ENCODE peak calls at places on chromosomes 1 and 21, in eight cellular contexts. One of them, this sample, is unnamed.

GRCh38 chr1:64231153-64231552 is 27.7 kb downstream of the UBE2U start:
- DNase-seq in transverse colon: no peak
- DNase-seq in colonic mucosa: no peak
- DNase-seq in GM13976: no peak
- DNase-seq in RWPE1: no peak
- DNase-seq in AG09309: no peak
- DNase-seq in NB4: no peak
- DNase-seq in progenitor cell of endocrine pancreas: no peak
- DNase-seq in this sample: no peak

GRCh38 chr1:183472488-183473285 is at the start of gene SMG7:
- DNase-seq in AG09309: no peak
- DNase-seq in GM13976: no peak
- DNase-seq in progenitor cell of endocrine pancreas: no peak
- DNase-seq in RWPE1: peak; percentile 46
- DNase-seq in transverse colon: peak; percentile 59
- DNase-seq in NB4: peak; percentile 64
- DNase-seq in colonic mucosa: peak; percentile 62
- DNase-seq in this sample: peak; percentile 70

GRCh38 chr1:165350861-165351260 is 5.7 kb downstream of the LMX1A start:
- DNase-seq in progenitor cell of endocrine pancreas: no peak
- DNase-seq in RWPE1: no peak
- DNase-seq in GM13976: no peak
- DNase-seq in AG09309: no peak
- DNase-seq in NB4: no peak
- DNase-seq in transverse colon: no peak
- DNase-seq in colonic mucosa: no peak
- DNase-seq in this sample: no peak

GRCh38 chr1:31007462-31007991 is 58.0 kb downstream of the PUM1 start:
- DNase-seq in GM13976: no peak
- DNase-seq in RWPE1: peak; percentile 68
- DNase-seq in progenitor cell of endocrine pancreas: no peak
- DNase-seq in colonic mucosa: no peak
- DNase-seq in AG09309: peak; percentile 84
- DNase-seq in transverse colon: no peak
- DNase-seq in NB4: no peak
- DNase-seq in this sample: no peak

GRCh38 chr1:190179817-190180216 is 297.8 kb downstream of the BRINP3 start:
- DNase-seq in RWPE1: no peak
- DNase-seq in AG09309: no peak
- DNase-seq in transverse colon: no peak
- DNase-seq in colonic mucosa: no peak
- DNase-seq in NB4: no peak
- DNase-seq in GM13976: no peak
- DNase-seq in progenitor cell of endocrine pancreas: no peak
- DNase-seq in this sample: no peak

GRCh38 chr1:111699268-111699667 is 39.9 kb downstream of the INKA2 start:
- DNase-seq in transverse colon: no peak
- DNase-seq in GM13976: no peak
- DNase-seq in AG09309: no peak
- DNase-seq in RWPE1: no peak
- DNase-seq in NB4: no peak
- DNase-seq in progenitor cell of endocrine pancreas: no peak
- DNase-seq in colonic mucosa: no peak
- DNase-seq in this sample: no peak

GRCh38 chr1:207072241-207072640 is 16.4 kb upstream of the C4BPB start:
- DNase-seq in RWPE1: no peak
- DNase-seq in progenitor cell of endocrine pancreas: no peak
- DNase-seq in NB4: no peak
- DNase-seq in AG09309: no peak
- DNase-seq in transverse colon: no peak
- DNase-seq in GM13976: no peak
- DNase-seq in colonic mucosa: no peak
- DNase-seq in this sample: peak; percentile 18

GRCh38 chr1:230070321-230071208 is 3.5 kb downstream of the GALNT2 start:
- DNase-seq in progenitor cell of endocrine pancreas: no peak
- DNase-seq in GM13976: no peak
- DNase-seq in AG09309: no peak
- DNase-seq in RWPE1: no peak
- DNase-seq in colonic mucosa: no peak
- DNase-seq in transverse colon: no peak
- DNase-seq in NB4: no peak
- DNase-seq in this sample: no peak

GRCh38 chr1:228870041-228870713 is 134.9 kb downstream of the RHOU start:
- DNase-seq in AG09309: no peak
- DNase-seq in colonic mucosa: peak; percentile 17
- DNase-seq in GM13976: no peak
- DNase-seq in transverse colon: no peak
- DNase-seq in progenitor cell of endocrine pancreas: no peak
- DNase-seq in RWPE1: no peak
- DNase-seq in NB4: no peak
- DNase-seq in this sample: no peak

GRCh38 chr1:242586355-242586670 is 61.8 kb upstream of the PLD5 start:
- DNase-seq in GM13976: no peak
- DNase-seq in AG09309: no peak
- DNase-seq in progenitor cell of endocrine pancreas: no peak
- DNase-seq in colonic mucosa: no peak
- DNase-seq in NB4: no peak
- DNase-seq in transverse colon: no peak
- DNase-seq in RWPE1: no peak
- DNase-seq in this sample: no peak

GRCh38 chr1:44835738-44836675 is 7.0 kb downstream of the PTCH2 start:
- DNase-seq in colonic mucosa: peak; percentile 91
- DNase-seq in RWPE1: peak; percentile 67
- DNase-seq in AG09309: peak; percentile 46
- DNase-seq in NB4: peak; percentile 82
- DNase-seq in GM13976: peak; percentile 88
- DNase-seq in progenitor cell of endocrine pancreas: peak; percentile 78
- DNase-seq in transverse colon: peak; percentile 90
- DNase-seq in this sample: peak; percentile 92

GRCh38 chr1:225746361-225747179 is 31.1 kb upstream of the SRP9 start:
- DNase-seq in AG09309: peak; percentile 65
- DNase-seq in progenitor cell of endocrine pancreas: peak; percentile 12
- DNase-seq in colonic mucosa: peak; percentile 79
- DNase-seq in RWPE1: peak; percentile 90
- DNase-seq in GM13976: no peak
- DNase-seq in transverse colon: peak; percentile 71
- DNase-seq in NB4: no peak
- DNase-seq in this sample: peak; percentile 29

GRCh38 chr21:45367402-45368351 is 37.3 kb upstream of the COL18A1 start:
- DNase-seq in RWPE1: no peak
- DNase-seq in GM13976: no peak
- DNase-seq in colonic mucosa: no peak
- DNase-seq in progenitor cell of endocrine pancreas: no peak
- DNase-seq in NB4: no peak
- DNase-seq in transverse colon: no peak
- DNase-seq in AG09309: no peak
- DNase-seq in this sample: no peak

GRCh38 chr1:203336097-203336496 is 14.8 kb downstream of the FMOD start:
- DNase-seq in transverse colon: no peak
- DNase-seq in GM13976: no peak
- DNase-seq in RWPE1: no peak
- DNase-seq in progenitor cell of endocrine pancreas: no peak
- DNase-seq in AG09309: no peak
- DNase-seq in NB4: no peak
- DNase-seq in colonic mucosa: no peak
- DNase-seq in this sample: no peak

GRCh38 chr1:201903135-201903534 is 14.4 kb downstream of the SHISA4 start:
- DNase-seq in RWPE1: no peak
- DNase-seq in colonic mucosa: no peak
- DNase-seq in progenitor cell of endocrine pancreas: no peak
- DNase-seq in transverse colon: peak; percentile 26
- DNase-seq in GM13976: no peak
- DNase-seq in AG09309: no peak
- DNase-seq in NB4: no peak
- DNase-seq in this sample: no peak

GRCh38 chr1:234125283-234125682 is 220.8 kb downstream of the SLC35F3 start:
- DNase-seq in GM13976: peak; percentile 43
- DNase-seq in transverse colon: peak; percentile 10
- DNase-seq in AG09309: no peak
- DNase-seq in progenitor cell of endocrine pancreas: peak; percentile 52
- DNase-seq in NB4: peak; percentile 59
- DNase-seq in RWPE1: no peak
- DNase-seq in colonic mucosa: peak; percentile 22
- DNase-seq in this sample: peak; percentile 72

GRCh38 chr1:198850196-198850595 is 211.4 kb downstream of the PTPRC start:
- DNase-seq in colonic mucosa: no peak
- DNase-seq in transverse colon: no peak
- DNase-seq in NB4: no peak
- DNase-seq in GM13976: no peak
- DNase-seq in AG09309: no peak
- DNase-seq in progenitor cell of endocrine pancreas: no peak
- DNase-seq in RWPE1: peak; percentile 45
- DNase-seq in this sample: no peak

GRCh38 chr1:203440780-203441179 is 34.8 kb upstream of the PRELP start:
- DNase-seq in GM13976: peak; percentile 45
- DNase-seq in progenitor cell of endocrine pancreas: no peak
- DNase-seq in transverse colon: peak; percentile 83
- DNase-seq in colonic mucosa: peak; percentile 79
- DNase-seq in NB4: peak; percentile 34
- DNase-seq in AG09309: peak; percentile 42
- DNase-seq in RWPE1: peak; percentile 43
- DNase-seq in this sample: no peak

GRCh38 chr1:242811092-242811840 is 286.8 kb upstream of the PLD5 start:
- DNase-seq in colonic mucosa: no peak
- DNase-seq in transverse colon: no peak
- DNase-seq in GM13976: no peak
- DNase-seq in RWPE1: no peak
- DNase-seq in NB4: no peak
- DNase-seq in progenitor cell of endocrine pancreas: no peak
- DNase-seq in AG09309: no peak
- DNase-seq in this sample: no peak

GRCh38 chr1:221994939-221995338 is 253.1 kb upstream of the DUSP10 start:
- DNase-seq in progenitor cell of endocrine pancreas: no peak
- DNase-seq in transverse colon: no peak
- DNase-seq in RWPE1: no peak
- DNase-seq in AG09309: peak; percentile 62
- DNase-seq in GM13976: no peak
- DNase-seq in colonic mucosa: no peak
- DNase-seq in NB4: no peak
- DNase-seq in this sample: no peak

GRCh38 chr1:203744008-203744972 is 20.7 kb upstream of the LAX1 start:
- DNase-seq in colonic mucosa: peak; percentile 34
- DNase-seq in transverse colon: peak; percentile 36
- DNase-seq in progenitor cell of endocrine pancreas: no peak
- DNase-seq in RWPE1: no peak
- DNase-seq in GM13976: peak; percentile 40
- DNase-seq in NB4: peak; percentile 22
- DNase-seq in AG09309: no peak
- DNase-seq in this sample: no peak

GRCh38 chr1:53688703-53689102 is 50.3 kb downstream of the GLIS1 start:
- DNase-seq in NB4: peak; percentile 24
- DNase-seq in progenitor cell of endocrine pancreas: no peak
- DNase-seq in GM13976: no peak
- DNase-seq in RWPE1: no peak
- DNase-seq in AG09309: no peak
- DNase-seq in colonic mucosa: no peak
- DNase-seq in transverse colon: no peak
- DNase-seq in this sample: no peak
- TF ChIP-seq CTCF in NB4: no peak
- TF ChIP-seq CTCF in progenitor cell of endocrine pancreas: no peak
- TF ChIP-seq CTCF in GM13976: no peak
- TF ChIP-seq CTCF in RWPE1: no peak
- TF ChIP-seq CTCF in AG09309: no peak
- TF ChIP-seq CTCF in colonic mucosa: no peak
- TF ChIP-seq CTCF in transverse colon: no peak
- TF ChIP-seq CTCF in this sample: no peak

GRCh38 chr1:33167650-33168447 is 14.0 kb downstream of the TRIM62 start:
- DNase-seq in colonic mucosa: no peak
- DNase-seq in NB4: no peak
- DNase-seq in transverse colon: no peak
- DNase-seq in RWPE1: no peak
- DNase-seq in progenitor cell of endocrine pancreas: no peak
- DNase-seq in GM13976: no peak
- DNase-seq in AG09309: no peak
- DNase-seq in this sample: no peak

GRCh38 chr1:33169290-33170055 is 12.4 kb downstream of the TRIM62 start:
- DNase-seq in GM13976: no peak
- DNase-seq in transverse colon: no peak
- DNase-seq in NB4: no peak
- DNase-seq in RWPE1: no peak
- DNase-seq in progenitor cell of endocrine pancreas: no peak
- DNase-seq in colonic mucosa: no peak
- DNase-seq in AG09309: no peak
- DNase-seq in this sample: no peak

GRCh38 chr1:33170351-33171274 is 11.2 kb downstream of the TRIM62 start:
- DNase-seq in RWPE1: no peak
- DNase-seq in AG09309: no peak
- DNase-seq in colonic mucosa: no peak
- DNase-seq in GM13976: no peak
- DNase-seq in progenitor cell of endocrine pancreas: no peak
- DNase-seq in NB4: no peak
- DNase-seq in transverse colon: no peak
- DNase-seq in this sample: no peak

GRCh38 chr1:33165809-33166208 is 16.0 kb downstream of the TRIM62 start:
- DNase-seq in NB4: no peak
- DNase-seq in colonic mucosa: no peak
- DNase-seq in GM13976: no peak
- DNase-seq in RWPE1: no peak
- DNase-seq in transverse colon: no peak
- DNase-seq in progenitor cell of endocrine pancreas: no peak
- DNase-seq in AG09309: no peak
- DNase-seq in this sample: no peak

GRCh38 chr1:33168556-33169289 is 13.1 kb downstream of the TRIM62 start:
- DNase-seq in GM13976: no peak
- DNase-seq in transverse colon: no peak
- DNase-seq in AG09309: no peak
- DNase-seq in colonic mucosa: no peak
- DNase-seq in NB4: no peak
- DNase-seq in RWPE1: no peak
- DNase-seq in progenitor cell of endocrine pancreas: no peak
- DNase-seq in this sample: no peak
- TF ChIP-seq CTCF in GM13976: no peak
- TF ChIP-seq CTCF in transverse colon: no peak
- TF ChIP-seq CTCF in AG09309: no peak
- TF ChIP-seq CTCF in colonic mucosa: no peak
- TF ChIP-seq CTCF in NB4: peak; percentile 4
- TF ChIP-seq CTCF in RWPE1: no peak
- TF ChIP-seq CTCF in progenitor cell of endocrine pancreas: no peak
- TF ChIP-seq CTCF in this sample: no peak

GRCh38 chr1:66436378-66437135 is 97.4 kb upstream of the SGIP1 start:
- DNase-seq in NB4: peak; percentile 93
- DNase-seq in colonic mucosa: no peak
- DNase-seq in AG09309: peak; percentile 88
- DNase-seq in GM13976: peak; percentile 32
- DNase-seq in transverse colon: no peak
- DNase-seq in progenitor cell of endocrine pancreas: no peak
- DNase-seq in RWPE1: peak; percentile 71
- DNase-seq in this sample: no peak
- TF ChIP-seq CTCF in NB4: peak; percentile 55
- TF ChIP-seq CTCF in colonic mucosa: no peak
- TF ChIP-seq CTCF in AG09309: peak; percentile 75
- TF ChIP-seq CTCF in GM13976: peak; percentile 30
- TF ChIP-seq CTCF in transverse colon: peak; percentile 8
- TF ChIP-seq CTCF in progenitor cell of endocrine pancreas: peak; percentile 39
- TF ChIP-seq CTCF in RWPE1: no peak
- TF ChIP-seq CTCF in this sample: no peak

GRCh38 chr1:35298464-35298863 is 30.0 kb downstream of the ZMYM4 start:
- DNase-seq in progenitor cell of endocrine pancreas: no peak
- DNase-seq in colonic mucosa: peak; percentile 27
- DNase-seq in GM13976: peak; percentile 54
- DNase-seq in RWPE1: peak; percentile 19
- DNase-seq in AG09309: no peak
- DNase-seq in NB4: peak; percentile 46
- DNase-seq in transverse colon: no peak
- DNase-seq in this sample: peak; percentile 30
- TF ChIP-seq CTCF in progenitor cell of endocrine pancreas: peak; percentile 18
- TF ChIP-seq CTCF in colonic mucosa: peak; percentile 17
- TF ChIP-seq CTCF in GM13976: peak; percentile 43
- TF ChIP-seq CTCF in RWPE1: peak; percentile 21
- TF ChIP-seq CTCF in AG09309: peak; percentile 68
- TF ChIP-seq CTCF in NB4: peak; percentile 21
- TF ChIP-seq CTCF in transverse colon: no peak
- TF ChIP-seq CTCF in this sample: no peak